ENCODE peak calls at places on chromosomes 6 and 20, in five cellular contexts. T is BE2C; N is activated CD4-positive, alpha-beta T cell treated with anti-CD3 and anti-CD28 coated beads, Interleukin-2, amount 50 U/mL, for 48 hours; I is skeletal muscle cell; M is activated CD4-positive, CD25-positive, alpha-beta regulatory T cell. L is an unnamed sample.

GRCh38 chr6:105793132-105793531 is 293.0 kb upstream of the PRDM1 start:
- DNase-seq in N (no peak), M (no peak), T (no peak), I (no peak), L (no peak)

GRCh38 chr20:52056203-52057062 is 135.1 kb downstream of the ZFP64 start:
- DNase-seq in T (no peak), M (no peak), N (no peak), I (peak), L (no peak)

GRCh38 chr6:105164418-105164817 is 15.4 kb downstream of the POPDC3 start:
- DNase-seq in T (peak), M (no peak), N (no peak), I (peak), L (no peak)

GRCh38 chr6:30572078-30572605 is 900 bp downstream of the ABCF1 start:
- DNase-seq in N (no peak), I (no peak), T (no peak), M (no peak), L (no peak)

GRCh38 chr6:43736844-43737243 is 33.2 kb upstream of the VEGFA start:
- DNase-seq in T (no peak), M (no peak), I (no peak), N (no peak), L (no peak)

GRCh38 chr20:25062841-25063240 is 4.9 kb upstream of the ACSS1 start:
- DNase-seq in T (no peak), I (no peak), M (no peak), N (no peak), L (no peak)

GRCh38 chr20:31617432-31618104 is 12.5 kb downstream of the ID1 start:
- DNase-seq in N (no peak), T (no peak), M (no peak), I (no peak), L (no peak)

GRCh38 chr20:32072168-32072721 is 20.2 kb downstream of the HCK start:
- DNase-seq in M (no peak), N (no peak), I (no peak), T (no peak), L (peak)

GRCh38 chr6:117167520-117168271 is 97.7 kb upstream of the VGLL2 start:
- DNase-seq in T (no peak), M (no peak), I (peak), N (no peak), L (peak)

GRCh38 chr6:99393698-99394531 is at the start of gene COQ3:
- DNase-seq in I (peak), M (peak), N (peak), T (peak), L (peak)

L was measured in retinal pigment epithelial cell.